ENCODE peak calls at places on chromosomes 7 and 10, in four cellular contexts. Z is spleen, U is H1, L is suprapubic skin. M is an unnamed sample.

GRCh38 chr7:158973440-158973839 is 117.1 kb downstream of the DYNC2I1 start:
- DNase-seq in Z (no peak), U (peak), L (no peak), M (no peak)

GRCh38 chr10:104253106-104253505 is 1.6 kb upstream of the GSTO1 start:
- DNase-seq in Z (no peak), U (no peak), L (no peak), M (no peak)

GRCh38 chr10:117411440-117412428 is 36.5 kb upstream of the PDZD8 start:
- DNase-seq in Z (no peak), U (no peak), L (no peak), M (no peak)

GRCh38 chr10:78805176-78805575 is 263.6 kb upstream of the ZMIZ1 start:
- DNase-seq in Z (no peak), U (no peak), L (peak), M (no peak)

GRCh38 chr7:127652333-127653248 is 597 bp downstream of the SND1 start:
- DNase-seq in Z (no peak), U (no peak), L (no peak), M (no peak)

GRCh38 chr7:1531263-1531978 is 919 bp downstream of the MAFK start:
- DNase-seq in Z (peak), U (no peak), L (peak), M (no peak)

GRCh38 chr10:73871915-73872710 is 2.2 kb downstream of the CAMK2G start:
- DNase-seq in Z (no peak), U (no peak), L (no peak), M (no peak)

GRCh38 chr7:101618916-101619315 is 10.2 kb downstream of the MYL10 start:
- DNase-seq in Z (no peak), U (no peak), L (no peak), M (no peak)

GRCh38 chr10:642186-642890 is 47.1 kb downstream of the DIP2C start:
- DNase-seq in Z (peak), U (no peak), L (peak), M (no peak)

GRCh38 chr10:92242910-92243671 is 47.8 kb downstream of the CPEB3 start:
- DNase-seq in Z (peak), U (no peak), L (no peak), M (no peak)

GRCh38 chr7:130942211-130942964 is 208.4 kb upstream of the KLF14 start:
- DNase-seq in Z (no peak), U (no peak), L (no peak), M (no peak)

GRCh38 chr10:16848562-16849154 is 31.4 kb upstream of the RSU1 start:
- DNase-seq in Z (no peak), U (no peak), L (no peak), M (no peak)

GRCh38 chr7:150367187-150367510 is 1.5 kb upstream of the REPIN1 start:
- DNase-seq in Z (no peak), U (no peak), L (no peak), M (no peak)

GRCh38 chr7:121489440-121489839 is 93.3 kb upstream of the FAM3C start:
- DNase-seq in Z (no peak), U (no peak), L (no peak), M (no peak)

GRCh38 chr7:36690514-36691187 is 33.6 kb downstream of the AOAH start:
- DNase-seq in Z (no peak), U (no peak), L (no peak), M (no peak)

GRCh38 chr10:37582237-37582636 is 275.2 kb downstream of the ZNF248 start:
- DNase-seq in Z (no peak), U (no peak), L (no peak), M (no peak)

GRCh38 chr10:132639470-132639869 is 101.9 kb downstream of the INPP5A start:
- DNase-seq in Z (no peak), U (no peak), L (no peak), M (no peak)